ENCODE peak calls at places on chromosome 9, in nine cellular contexts. One of them, this sample, is unnamed.

GRCh38 chr9:98132158-98132557 is 13.1 kb upstream of the TRIM14 start:
- DNase-seq in epithelial cell of proximal tubule: no peak
- DNase-seq in lung: no peak
- DNase-seq in CD8-positive, alpha-beta T cell: no peak
- DNase-seq in neural progenitor cell: no peak
- DNase-seq in fibroblast of pulmonary artery: no peak
- DNase-seq in stomach: no peak
- DNase-seq in GM06990: no peak
- DNase-seq in endothelial cell of umbilical vein: no peak
- DNase-seq in this sample: no peak

GRCh38 chr9:88387733-88388202 is 476 bp upstream of the SPIN1 start:
- DNase-seq in epithelial cell of proximal tubule: no peak
- DNase-seq in lung: peak
- DNase-seq in CD8-positive, alpha-beta T cell: no peak
- DNase-seq in neural progenitor cell: no peak
- DNase-seq in fibroblast of pulmonary artery: peak
- DNase-seq in stomach: peak
- DNase-seq in GM06990: no peak
- DNase-seq in endothelial cell of umbilical vein: peak
- DNase-seq in this sample: peak

GRCh38 chr9:75274781-75275180 is 186.5 kb downstream of the OSTF1 start:
- DNase-seq in epithelial cell of proximal tubule: no peak
- DNase-seq in lung: no peak
- DNase-seq in CD8-positive, alpha-beta T cell: no peak
- DNase-seq in neural progenitor cell: no peak
- DNase-seq in fibroblast of pulmonary artery: no peak
- DNase-seq in stomach: no peak
- DNase-seq in GM06990: no peak
- DNase-seq in endothelial cell of umbilical vein: no peak
- DNase-seq in this sample: no peak

GRCh38 chr9:133702798-133703570 is 35.2 kb downstream of the SARDH start:
- DNase-seq in epithelial cell of proximal tubule: no peak
- DNase-seq in lung: no peak
- DNase-seq in CD8-positive, alpha-beta T cell: no peak
- DNase-seq in neural progenitor cell: no peak
- DNase-seq in fibroblast of pulmonary artery: no peak
- DNase-seq in stomach: no peak
- DNase-seq in GM06990: no peak
- DNase-seq in endothelial cell of umbilical vein: no peak
- DNase-seq in this sample: no peak

GRCh38 chr9:93644397-93645088 is 68.2 kb downstream of the PHF2 start:
- DNase-seq in epithelial cell of proximal tubule: no peak
- DNase-seq in lung: no peak
- DNase-seq in CD8-positive, alpha-beta T cell: no peak
- DNase-seq in neural progenitor cell: no peak
- DNase-seq in fibroblast of pulmonary artery: no peak
- DNase-seq in stomach: peak
- DNase-seq in GM06990: no peak
- DNase-seq in endothelial cell of umbilical vein: no peak
- DNase-seq in this sample: no peak

GRCh38 chr9:80410106-80410505 is 838.3 kb downstream of the TLE4 start:
- DNase-seq in epithelial cell of proximal tubule: peak
- DNase-seq in lung: no peak
- DNase-seq in CD8-positive, alpha-beta T cell: no peak
- DNase-seq in neural progenitor cell: peak
- DNase-seq in fibroblast of pulmonary artery: peak
- DNase-seq in stomach: no peak
- DNase-seq in GM06990: no peak
- DNase-seq in endothelial cell of umbilical vein: no peak
- DNase-seq in this sample: peak

GRCh38 chr9:3740690-3741419 is 215.1 kb upstream of the RFX3 start:
- DNase-seq in epithelial cell of proximal tubule: no peak
- DNase-seq in lung: no peak
- DNase-seq in CD8-positive, alpha-beta T cell: no peak
- DNase-seq in neural progenitor cell: no peak
- DNase-seq in fibroblast of pulmonary artery: no peak
- DNase-seq in stomach: no peak
- DNase-seq in GM06990: no peak
- DNase-seq in endothelial cell of umbilical vein: no peak
- DNase-seq in this sample: no peak

GRCh38 chr9:79015951-79016350 is 555.8 kb upstream of the TLE4 start:
- DNase-seq in epithelial cell of proximal tubule: no peak
- DNase-seq in lung: no peak
- DNase-seq in CD8-positive, alpha-beta T cell: no peak
- DNase-seq in neural progenitor cell: no peak
- DNase-seq in fibroblast of pulmonary artery: no peak
- DNase-seq in stomach: no peak
- DNase-seq in GM06990: no peak
- DNase-seq in endothelial cell of umbilical vein: no peak
- DNase-seq in this sample: no peak

GRCh38 chr9:89740722-89741121 is 135.9 kb downstream of the GADD45G start:
- DNase-seq in epithelial cell of proximal tubule: no peak
- DNase-seq in lung: no peak
- DNase-seq in CD8-positive, alpha-beta T cell: peak
- DNase-seq in neural progenitor cell: no peak
- DNase-seq in fibroblast of pulmonary artery: no peak
- DNase-seq in stomach: no peak
- DNase-seq in GM06990: peak
- DNase-seq in endothelial cell of umbilical vein: no peak
- DNase-seq in this sample: no peak

GRCh38 chr9:135906291-135907005 is 898 bp downstream of the CAMSAP1 start:
- DNase-seq in epithelial cell of proximal tubule: peak
- DNase-seq in lung: no peak
- DNase-seq in CD8-positive, alpha-beta T cell: no peak
- DNase-seq in neural progenitor cell: peak
- DNase-seq in fibroblast of pulmonary artery: peak
- DNase-seq in stomach: no peak
- DNase-seq in GM06990: no peak
- DNase-seq in endothelial cell of umbilical vein: peak
- DNase-seq in this sample: peak

GRCh38 chr9:114911167-114911821 is 19.1 kb downstream of the TNFSF8 start:
- DNase-seq in epithelial cell of proximal tubule: no peak
- DNase-seq in lung: no peak
- DNase-seq in CD8-positive, alpha-beta T cell: no peak
- DNase-seq in neural progenitor cell: peak
- DNase-seq in fibroblast of pulmonary artery: peak
- DNase-seq in stomach: no peak
- DNase-seq in GM06990: no peak
- DNase-seq in endothelial cell of umbilical vein: peak
- DNase-seq in this sample: peak

GRCh38 chr9:86983260-86984255 is 36.3 kb upstream of the GAS1 start:
- DNase-seq in epithelial cell of proximal tubule: no peak
- DNase-seq in lung: no peak
- DNase-seq in CD8-positive, alpha-beta T cell: no peak
- DNase-seq in neural progenitor cell: no peak
- DNase-seq in fibroblast of pulmonary artery: peak
- DNase-seq in stomach: no peak
- DNase-seq in GM06990: no peak
- DNase-seq in endothelial cell of umbilical vein: no peak
- DNase-seq in this sample: peak

GRCh38 chr9:4315582-4316215 is 15.8 kb upstream of the GLIS3 start:
- DNase-seq in epithelial cell of proximal tubule: no peak
- DNase-seq in lung: peak
- DNase-seq in CD8-positive, alpha-beta T cell: peak
- DNase-seq in neural progenitor cell: peak
- DNase-seq in fibroblast of pulmonary artery: peak
- DNase-seq in stomach: peak
- DNase-seq in GM06990: peak
- DNase-seq in endothelial cell of umbilical vein: peak
- DNase-seq in this sample: peak

DNA sequence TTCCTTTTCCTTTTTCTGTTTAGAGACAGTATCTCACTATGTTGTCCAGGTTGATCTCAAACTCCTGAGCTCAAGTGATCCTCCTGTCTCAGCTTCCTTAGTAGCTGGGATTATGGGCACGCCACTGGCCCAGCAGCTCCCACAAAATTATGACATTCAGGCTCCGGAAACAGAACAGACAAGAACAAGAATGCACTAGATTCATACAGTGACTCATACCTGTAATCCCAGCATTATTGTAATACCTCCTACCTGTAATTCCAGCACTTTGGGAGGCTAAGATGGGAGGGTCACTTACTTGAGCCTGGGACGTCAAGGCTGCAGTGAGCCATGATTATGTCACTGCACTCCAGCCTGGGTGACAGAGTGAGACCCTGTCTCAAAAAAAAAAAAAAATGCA is 26.7 kb upstream of the B4GALT1 start:
- DNase-seq in epithelial cell of proximal tubule: no peak
- DNase-seq in lung: no peak
- DNase-seq in CD8-positive, alpha-beta T cell: no peak
- DNase-seq in neural progenitor cell: no peak
- DNase-seq in fibroblast of pulmonary artery: no peak
- DNase-seq in stomach: no peak
- DNase-seq in GM06990: no peak
- DNase-seq in endothelial cell of umbilical vein: no peak
- DNase-seq in this sample: no peak
- TF ChIP-seq CTCF in epithelial cell of proximal tubule: no peak
- TF ChIP-seq CTCF in lung: no peak
- TF ChIP-seq CTCF in CD8-positive, alpha-beta T cell: no peak
- TF ChIP-seq CTCF in neural progenitor cell: no peak
- TF ChIP-seq CTCF in fibroblast of pulmonary artery: no peak
- TF ChIP-seq CTCF in stomach: no peak
- TF ChIP-seq CTCF in GM06990: no peak
- TF ChIP-seq CTCF in endothelial cell of umbilical vein: no peak
- TF ChIP-seq CTCF in this sample: no peak

GRCh38 chr9:112884086-112884485 is 6.6 kb downstream of the SLC46A2 start:
- DNase-seq in epithelial cell of proximal tubule: no peak
- DNase-seq in lung: no peak
- DNase-seq in CD8-positive, alpha-beta T cell: no peak
- DNase-seq in neural progenitor cell: no peak
- DNase-seq in fibroblast of pulmonary artery: peak
- DNase-seq in stomach: no peak
- DNase-seq in GM06990: no peak
- DNase-seq in endothelial cell of umbilical vein: peak
- DNase-seq in this sample: no peak

GRCh38 chr9:112887377-112887776 is 3.3 kb downstream of the SLC46A2 start:
- DNase-seq in epithelial cell of proximal tubule: no peak
- DNase-seq in lung: peak
- DNase-seq in CD8-positive, alpha-beta T cell: no peak
- DNase-seq in neural progenitor cell: peak
- DNase-seq in fibroblast of pulmonary artery: no peak
- DNase-seq in stomach: no peak
- DNase-seq in GM06990: no peak
- DNase-seq in endothelial cell of umbilical vein: no peak
- DNase-seq in this sample: no peak

GRCh38 chr9:112886351-112886750 is 4.3 kb downstream of the SLC46A2 start:
- DNase-seq in epithelial cell of proximal tubule: no peak
- DNase-seq in lung: no peak
- DNase-seq in CD8-positive, alpha-beta T cell: no peak
- DNase-seq in neural progenitor cell: no peak
- DNase-seq in fibroblast of pulmonary artery: no peak
- DNase-seq in stomach: no peak
- DNase-seq in GM06990: no peak
- DNase-seq in endothelial cell of umbilical vein: no peak
- DNase-seq in this sample: no peak

GRCh38 chr9:112885324-112885723 is 5.4 kb downstream of the SLC46A2 start:
- DNase-seq in epithelial cell of proximal tubule: no peak
- DNase-seq in lung: no peak
- DNase-seq in CD8-positive, alpha-beta T cell: no peak
- DNase-seq in neural progenitor cell: no peak
- DNase-seq in fibroblast of pulmonary artery: no peak
- DNase-seq in stomach: no peak
- DNase-seq in GM06990: no peak
- DNase-seq in endothelial cell of umbilical vein: no peak
- DNase-seq in this sample: no peak

DNA sequence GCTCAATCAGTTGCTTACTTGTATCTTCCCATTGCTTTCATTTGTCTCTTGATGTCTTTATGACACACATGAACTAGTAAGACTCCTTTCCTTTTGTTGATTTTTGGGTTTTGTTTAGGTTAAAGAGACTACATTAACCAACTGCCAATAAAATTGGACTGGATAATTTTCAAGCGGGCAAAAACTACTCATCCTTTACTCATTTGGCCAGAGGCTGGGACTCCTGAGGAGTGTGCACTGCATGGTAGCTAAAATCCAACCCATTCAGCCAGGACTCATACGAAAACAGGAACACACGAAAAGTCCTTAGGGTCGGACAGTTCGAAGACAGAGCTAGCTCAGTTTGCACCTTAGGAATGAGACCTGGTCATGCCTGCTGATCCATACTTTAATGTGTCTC is 6.0 kb downstream of the SLC46A2 start:
- DNase-seq in epithelial cell of proximal tubule: no peak
- DNase-seq in lung: no peak
- DNase-seq in CD8-positive, alpha-beta T cell: no peak
- DNase-seq in neural progenitor cell: no peak
- DNase-seq in fibroblast of pulmonary artery: no peak
- DNase-seq in stomach: no peak
- DNase-seq in GM06990: no peak
- DNase-seq in endothelial cell of umbilical vein: no peak
- DNase-seq in this sample: no peak
- H3K4me3 ChIP-seq in epithelial cell of proximal tubule: no peak
- H3K4me3 ChIP-seq in lung: no peak
- H3K4me3 ChIP-seq in CD8-positive, alpha-beta T cell: no peak
- H3K4me3 ChIP-seq in neural progenitor cell: no peak
- H3K4me3 ChIP-seq in fibroblast of pulmonary artery: no peak
- H3K4me3 ChIP-seq in stomach: no peak
- H3K4me3 ChIP-seq in GM06990: no peak
- H3K4me3 ChIP-seq in endothelial cell of umbilical vein: no peak
- H3K4me3 ChIP-seq in this sample: no peak

GRCh38 chr9:37364751-37365360 is 57.6 kb upstream of the GRHPR start:
- DNase-seq in epithelial cell of proximal tubule: no peak
- DNase-seq in lung: no peak
- DNase-seq in CD8-positive, alpha-beta T cell: no peak
- DNase-seq in neural progenitor cell: no peak
- DNase-seq in fibroblast of pulmonary artery: no peak
- DNase-seq in stomach: no peak
- DNase-seq in GM06990: no peak
- DNase-seq in endothelial cell of umbilical vein: peak
- DNase-seq in this sample: no peak
- TF ChIP-seq CTCF in epithelial cell of proximal tubule: peak
- TF ChIP-seq CTCF in lung: no peak
- TF ChIP-seq CTCF in CD8-positive, alpha-beta T cell: no peak
- TF ChIP-seq CTCF in neural progenitor cell: peak
- TF ChIP-seq CTCF in fibroblast of pulmonary artery: peak
- TF ChIP-seq CTCF in stomach: no peak
- TF ChIP-seq CTCF in GM06990: peak
- TF ChIP-seq CTCF in endothelial cell of umbilical vein: no peak
- TF ChIP-seq CTCF in this sample: peak

DNA sequence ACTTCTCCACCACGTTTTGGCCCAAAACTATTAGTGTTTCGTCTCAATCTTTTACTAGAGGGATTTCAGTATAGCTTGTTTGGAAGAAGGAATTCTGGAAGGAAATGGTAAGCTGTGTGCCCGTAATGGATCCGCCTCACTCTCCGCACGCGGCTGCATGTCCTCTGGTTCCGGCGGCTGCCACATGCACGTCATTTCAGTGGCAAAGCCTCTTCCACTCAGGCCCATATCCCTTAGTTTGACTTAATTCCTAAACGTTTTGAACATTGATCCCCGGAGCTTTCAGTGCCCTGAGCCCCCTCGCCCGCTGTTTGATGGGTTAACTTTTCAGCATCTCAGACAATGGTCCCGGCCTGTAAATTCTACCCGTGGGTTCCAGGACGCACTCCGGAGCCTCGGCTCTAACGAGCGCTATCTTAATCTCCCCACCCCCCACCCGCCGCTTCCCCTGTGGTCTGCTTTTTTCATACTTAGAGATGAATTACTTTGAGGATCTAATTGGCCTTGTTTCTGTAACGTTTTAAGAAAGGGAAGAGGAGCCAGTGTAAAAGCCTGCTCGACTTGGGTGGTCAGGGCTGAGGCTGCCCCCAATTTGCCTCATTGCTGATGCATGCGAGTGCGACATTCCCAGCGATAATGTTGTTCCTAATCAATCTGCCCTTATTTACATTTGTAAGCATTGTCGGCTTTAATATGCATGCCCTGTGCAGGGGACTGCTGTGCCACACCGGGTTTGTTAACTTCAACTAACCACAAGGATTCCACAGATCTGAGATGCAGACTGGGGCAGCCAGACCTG is 4.6 kb downstream of the PTCH1 start:
- DNase-seq in epithelial cell of proximal tubule: no peak
- DNase-seq in lung: no peak
- DNase-seq in CD8-positive, alpha-beta T cell: no peak
- DNase-seq in neural progenitor cell: peak
- DNase-seq in fibroblast of pulmonary artery: peak
- DNase-seq in stomach: no peak
- DNase-seq in GM06990: no peak
- DNase-seq in endothelial cell of umbilical vein: no peak
- DNase-seq in this sample: peak
- H3K4me3 ChIP-seq in epithelial cell of proximal tubule: peak
- H3K4me3 ChIP-seq in lung: no peak
- H3K4me3 ChIP-seq in CD8-positive, alpha-beta T cell: peak
- H3K4me3 ChIP-seq in neural progenitor cell: peak
- H3K4me3 ChIP-seq in fibroblast of pulmonary artery: peak
- H3K4me3 ChIP-seq in stomach: peak
- H3K4me3 ChIP-seq in GM06990: peak
- H3K4me3 ChIP-seq in endothelial cell of umbilical vein: no peak
- H3K4me3 ChIP-seq in this sample: peak